ENCODE peak calls at places on chromosomes 4 and X, in seven cellular contexts. P is heart right ventricle; A is GM23338; C is K562; I is lung; K is CD8-positive, alpha-beta memory T cell; S is A549. V is an unnamed sample.

GRCh38 chr4:182624281-182624680 is 292.9 kb downstream of the DCTD start:
- DNase-seq in P (no peak), A (no peak), I (no peak), S (no peak), C (no peak), K (no peak), V (no peak)

GRCh38 chrX:69229436-69229835 is 64.2 kb upstream of the PJA1 start:
- DNase-seq in I (no peak), C (no peak), P (no peak), S (no peak), A (no peak), K (no peak), V (no peak)

GRCh38 chr4:171919314-171919713 is 106.1 kb downstream of the GALNTL6 start:
- DNase-seq in P (no peak), S (no peak), A (no peak), K (no peak), C (no peak), I (no peak), V (no peak)

GRCh38 chr4:78379991-78380739 is 171.4 kb upstream of the ANXA3 start:
- DNase-seq in K (no peak), C (no peak), A (no peak), S (peak), P (no peak), I (no peak), V (no peak)

GRCh38 chrX:41796577-41796976 is 72.6 kb downstream of the GPR82 start:
- DNase-seq in S (no peak), K (peak), C (no peak), A (no peak), I (no peak), P (no peak), V (peak)

GRCh38 chr4:29549308-29549707 is 1170.9 kb upstream of the PCDH7 start:
- DNase-seq in K (no peak), I (no peak), C (no peak), P (no peak), S (no peak), A (no peak), V (no peak)

GRCh38 chrX:137278825-137279224 is 245.0 kb upstream of the GPR101 start:
- DNase-seq in C (no peak), S (no peak), A (no peak), P (no peak), K (no peak), I (no peak), V (no peak)

GRCh38 chrX:110409925-110410324 is 51.3 kb downstream of the RTL9 start:
- DNase-seq in A (no peak), S (peak), K (no peak), C (peak), P (no peak), I (no peak), V (no peak)

GRCh38 chr4:120055167-120055566 is 11.5 kb downstream of the MAD2L1 start:
- DNase-seq in A (no peak), S (no peak), K (no peak), I (no peak), P (no peak), C (no peak), V (no peak)

GRCh38 chrX:1592128-1592862 is 891 bp downstream of the AKAP17A start:
- DNase-seq in C (peak), K (no peak), I (no peak), S (no peak), A (peak), P (no peak), V (no peak)

GRCh38 chr4:142155347-142155746 is 519.0 kb downstream of the IL15 start:
- DNase-seq in S (no peak), K (no peak), C (no peak), A (no peak), P (peak), I (no peak), V (no peak)

GRCh38 chr4:56762484-56763250 is 58.8 kb downstream of the SPINK2 start:
- DNase-seq in P (no peak), A (no peak), S (no peak), I (no peak), C (no peak), K (peak), V (peak)

GRCh38 chr4:176002007-176002623 is 63.5 kb upstream of the WDR17 start:
- DNase-seq in K (no peak), C (no peak), I (peak), P (no peak), S (peak), A (peak), V (no peak)

GRCh38 chrX:111098874-111099273 is 2.9 kb downstream of the PAK3 start:
- DNase-seq in S (peak), K (peak), I (peak), A (peak), P (peak), C (peak), V (peak)

GRCh38 chr4:174086829-174087799 is 196.4 kb downstream of the FBXO8 start:
- DNase-seq in P (no peak), I (no peak), C (no peak), A (no peak), K (no peak), S (no peak), V (no peak)

GRCh38 chr4:149911995-149912394 is 96.4 kb upstream of the IQCM start:
- DNase-seq in P (no peak), I (no peak), A (no peak), K (no peak), S (no peak), C (no peak), V (no peak)

GRCh38 chr4:158936238-158936637 is 166.6 kb upstream of the RAPGEF2 start:
- DNase-seq in I (no peak), S (no peak), A (no peak), K (no peak), P (no peak), C (no peak), V (no peak)

GRCh38 chr4:21845663-21846062 is 102.9 kb downstream of the KCNIP4 start:
- DNase-seq in A (no peak), K (no peak), P (no peak), I (no peak), S (no peak), C (no peak), V (no peak)

GRCh38 chr4:93814722-93815121 is 13.8 kb upstream of the ATOH1 start:
- DNase-seq in C (no peak), I (no peak), A (peak), K (no peak), S (no peak), P (peak), V (no peak)

DNA sequence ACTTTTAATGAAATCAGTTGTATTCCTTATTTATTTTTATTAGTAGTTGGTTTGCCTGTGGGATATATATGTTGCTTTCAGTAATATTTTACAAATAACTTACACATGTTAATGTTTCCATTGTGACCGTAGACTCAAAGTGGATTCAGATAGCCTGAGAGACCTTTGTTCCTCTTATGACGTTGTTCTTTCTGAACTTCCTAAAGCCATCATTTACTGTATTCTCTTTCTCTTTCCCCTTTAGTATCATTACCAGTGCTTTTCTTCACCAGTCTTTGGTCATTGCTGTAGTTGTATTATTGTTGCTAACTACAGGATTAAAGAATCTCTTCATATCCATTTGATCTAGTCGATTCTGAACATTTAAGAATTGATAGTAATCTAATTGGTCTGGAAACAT is 4.3 kb downstream of the STIM2 start:
- DNase-seq in C (no peak), S (no peak), I (no peak), P (no peak), A (no peak), K (no peak), V (no peak)
- H3K4me3 ChIP-seq in C (no peak), S (no peak), I (no peak), P (no peak), A (no peak), K (no peak), V (peak)

DNA sequence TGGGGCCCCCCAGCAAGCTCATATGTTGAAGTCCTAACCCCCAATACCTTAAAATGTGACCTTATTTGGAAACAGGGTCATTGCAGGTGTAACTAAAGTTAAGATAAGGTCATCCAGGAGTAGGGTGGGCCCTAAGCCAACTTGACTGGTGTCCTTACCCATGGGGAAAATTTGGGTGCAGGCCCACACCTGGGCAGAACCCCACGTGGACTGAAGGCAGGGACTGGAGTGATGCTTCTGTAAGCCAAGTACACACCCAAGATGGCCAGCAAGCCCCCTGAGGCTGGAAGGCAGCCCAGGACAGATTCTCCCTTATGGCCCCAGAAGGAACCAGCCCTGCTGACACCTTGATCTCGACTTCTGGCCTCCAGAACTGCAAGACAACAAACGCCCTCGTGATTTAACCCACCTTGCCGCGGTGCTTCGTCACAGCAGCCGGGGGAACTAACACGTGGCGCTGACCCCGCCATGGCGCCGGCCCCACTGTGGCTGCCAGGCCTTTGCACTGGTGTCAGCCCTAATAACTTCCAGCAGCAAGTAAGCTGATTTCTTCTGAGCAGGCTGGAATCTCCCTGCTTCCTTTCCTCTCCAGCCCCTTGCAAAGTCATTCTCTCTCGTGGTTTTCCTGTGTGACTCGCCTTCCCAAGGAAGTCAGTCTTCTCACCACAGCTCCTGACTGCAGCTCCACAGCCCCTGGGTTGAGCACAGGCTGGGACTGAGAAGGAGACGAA is 23.2 kb upstream of the MXD4 start:
- DNase-seq in K (no peak), A (no peak), C (no peak), S (no peak), I (no peak), P (no peak), V (no peak)
- H3K27ac ChIP-seq in K (no peak), A (no peak), C (no peak), S (no peak), I (no peak), P (no peak), V (no peak)

GRCh38 chrX:53291596-53291995 is 10.2 kb upstream of the IQSEC2 start:
- DNase-seq in I (no peak), K (no peak), P (no peak), A (no peak), S (no peak), C (no peak), V (no peak)
- H3K4me3 ChIP-seq in I (no peak), K (no peak), P (no peak), A (no peak), S (no peak), C (no peak), V (no peak)

GRCh38 chr4:112855058-112855457 is 194.4 kb upstream of the ANK2 start:
- DNase-seq in P (peak), C (no peak), I (no peak), S (no peak), K (no peak), A (no peak), V (no peak)

GRCh38 chr4:112857461-112857860 is 192.0 kb upstream of the ANK2 start:
- DNase-seq in A (no peak), K (no peak), C (no peak), P (no peak), S (peak), I (no peak), V (no peak)

GRCh38 chr4:112852586-112852985 is 196.9 kb upstream of the ANK2 start:
- DNase-seq in S (no peak), K (no peak), C (no peak), I (no peak), P (no peak), A (no peak), V (no peak)

GRCh38 chr4:112853662-112854256 is 195.7 kb upstream of the ANK2 start:
- DNase-seq in I (no peak), K (no peak), C (no peak), P (no peak), S (no peak), A (peak), V (no peak)

DNA sequence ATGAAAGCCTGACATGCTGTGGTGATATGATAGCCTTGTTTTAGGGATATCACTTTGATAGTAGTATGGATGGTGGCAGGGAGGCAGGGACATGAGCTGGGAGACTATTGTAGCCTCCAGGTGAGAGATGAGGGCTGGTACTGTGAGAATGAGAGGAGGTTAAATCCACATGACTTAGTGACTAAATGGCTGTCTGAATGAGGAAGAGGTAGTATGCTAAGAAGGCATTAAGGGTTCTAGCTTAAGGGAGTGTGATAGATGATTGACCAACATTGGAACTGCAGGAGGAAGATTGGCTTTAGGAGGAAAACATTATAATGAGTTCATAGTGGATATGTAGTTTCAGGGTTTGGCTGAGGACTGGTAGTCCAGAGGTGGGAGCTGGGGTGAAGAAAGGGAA is 195.0 kb upstream of the ANK2 start:
- DNase-seq in S (no peak), K (no peak), C (no peak), I (no peak), A (no peak), P (no peak), V (no peak)
- H3K27ac ChIP-seq in S (no peak), K (no peak), C (no peak), I (no peak), A (no peak), P (peak), V (no peak)

GRCh38 chrX:103607385-103608304 is at the start of gene TCEAL3:
- DNase-seq in A (peak), P (peak), C (no peak), S (no peak), I (peak), K (peak), V (peak)

GRCh38 chrX:103613362-103613761 is 5.6 kb downstream of the TCEAL3 start:
- DNase-seq in C (no peak), A (no peak), P (no peak), I (no peak), S (no peak), K (no peak), V (no peak)

GRCh38 chrX:103610282-103610681 is 2.5 kb downstream of the TCEAL3 start:
- DNase-seq in A (no peak), K (no peak), C (no peak), P (no peak), S (no peak), I (no peak), V (no peak)

GRCh38 chrX:103608305-103608963 is 671 bp downstream of the TCEAL3 start:
- DNase-seq in C (no peak), S (no peak), A (no peak), P (peak), I (no peak), K (no peak), V (no peak)
- H3K4me3 ChIP-seq in C (no peak), S (peak), A (peak), P (peak), I (peak), K (peak), V (no peak)

DNA sequence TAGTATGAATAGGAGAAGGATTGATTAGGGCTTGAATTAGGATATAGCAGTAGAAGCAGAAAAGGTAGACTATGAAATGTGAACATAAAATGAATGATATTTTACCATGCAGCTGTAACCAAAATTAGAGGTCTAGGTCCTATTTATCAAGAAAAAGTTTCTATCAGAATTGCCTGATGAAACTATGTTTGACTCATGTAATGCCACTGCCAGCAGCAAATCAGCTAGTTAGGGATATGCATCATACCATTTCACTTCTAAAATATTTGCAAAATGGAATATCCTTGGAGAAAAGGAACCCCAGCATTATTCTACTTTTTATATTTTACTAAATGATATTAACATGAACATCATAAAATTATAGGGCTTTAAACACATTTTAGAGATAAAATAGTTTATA is 188.4 kb downstream of the WDFY3 start:
- DNase-seq in S (no peak), C (no peak), A (no peak), I (no peak), P (no peak), K (no peak), V (no peak)
- H3K27ac ChIP-seq in S (no peak), C (no peak), A (no peak), I (no peak), P (no peak), K (no peak), V (no peak)

GRCh38 chr4:96295143-96295763 is 455.4 kb downstream of the PDHA2 start:
- DNase-seq in S (no peak), A (no peak), P (no peak), K (no peak), C (no peak), I (no peak), V (no peak)
- H3K4me3 ChIP-seq in S (no peak), A (no peak), P (no peak), K (no peak), C (no peak), I (no peak), V (no peak)

DNA sequence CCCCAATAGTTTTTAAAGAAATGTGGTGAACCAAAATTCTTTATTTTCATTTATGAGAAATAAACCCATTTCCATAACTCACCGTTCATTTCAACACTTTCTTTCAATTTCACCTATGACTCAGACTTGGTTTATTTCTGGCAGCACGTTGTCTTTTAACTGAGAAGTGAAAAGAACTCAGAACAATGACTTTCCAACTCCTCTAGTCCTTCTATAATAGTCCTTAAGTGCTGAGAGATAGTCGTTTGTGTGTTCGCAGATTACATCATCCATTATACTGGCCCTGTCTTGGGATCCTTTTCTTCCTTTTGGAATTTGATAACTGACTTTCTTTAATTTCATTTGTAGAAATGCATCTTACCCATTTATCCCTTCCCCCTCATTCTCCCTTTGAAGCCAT is 113.6 kb downstream of the GLUD2 start:
- DNase-seq in I (no peak), K (no peak), C (peak), P (no peak), S (no peak), A (no peak), V (no peak)
- H3K27ac ChIP-seq in I (no peak), K (no peak), C (peak), P (no peak), S (no peak), A (no peak), V (no peak)